ENCODE peak calls at places on chromosomes 13 and 19, in eight cellular contexts. G is choroid plexus epithelial cell, M is AG04450, W is AG10803, Q is epithelial cell of esophagus, C is lower leg skin, X is GM23338, E is lower lobe of right lung. Y is an unnamed sample.

GRCh38 chr13:24087611-24088235 is 72.8 kb upstream of the SPATA13 start:
- DNase-seq in C (no peak), X (no peak), E (no peak), G (peak; percentile 42), W (no peak), Q (no peak), M (no peak), Y (no peak)

GRCh38 chr19:38228491-38229439 is 4.7 kb upstream of the DPF1 start:
- DNase-seq in X (peak; percentile 87), C (no peak), Q (no peak), M (no peak), W (no peak), G (no peak), E (no peak), Y (no peak)

GRCh38 chr19:55152017-55152416 is 3.0 kb upstream of the TNNT1 start:
- DNase-seq in C (no peak), Q (no peak), W (no peak), G (no peak), X (no peak), M (no peak), E (no peak), Y (no peak)

GRCh38 chr13:20197361-20197834 is 4.7 kb upstream of the GJB2 start:
- DNase-seq in Q (peak; percentile 63), G (peak; percentile 74), C (no peak), E (no peak), W (peak; percentile 42), M (no peak), X (peak; percentile 53), Y (peak; percentile 63)

GRCh38 chr13:26529441-26529840 is 28.0 kb upstream of the WASF3 start:
- DNase-seq in M (peak; percentile 26), Q (peak; percentile 77), W (peak; percentile 57), X (peak; percentile 78), G (peak; percentile 83), C (no peak), E (no peak), Y (peak; percentile 72)

GRCh38 chr19:293436-294110 is 2.4 kb upstream of the PLPP2 start:
- DNase-seq in Q (no peak), W (no peak), X (no peak), G (no peak), C (no peak), M (no peak), E (no peak), Y (no peak)

GRCh38 chr19:39997595-39998216 is 846 bp downstream of the ZNF546 start:
- DNase-seq in Q (peak; percentile 5), M (no peak), X (no peak), C (no peak), E (no peak), W (peak; percentile 28), G (peak; percentile 60), Y (peak; percentile 12)

GRCh38 chr19:58088521-58089052 is 9.4 kb downstream of the ZSCAN18 start:
- DNase-seq in X (no peak), M (no peak), Q (no peak), W (no peak), G (no peak), C (no peak), E (no peak), Y (no peak)

GRCh38 chr19:18995804-18996241 is 37.5 kb downstream of the SUGP2 start:
- DNase-seq in X (peak; percentile 93), G (peak; percentile 94), Q (peak; percentile 66), E (peak; percentile 60), M (peak; percentile 91), W (peak; percentile 86), C (no peak), Y (peak; percentile 91)

GRCh38 chr13:94305934-94306333 is 173.5 kb downstream of the DCT start:
- DNase-seq in X (no peak), M (no peak), Q (no peak), E (no peak), C (no peak), W (peak; percentile 43), G (no peak), Y (no peak)

GRCh38 chr13:113647351-113648217 is 10.4 kb downstream of the ATP4B start:
- DNase-seq in C (peak; percentile 79), E (peak; percentile 95), M (no peak), Q (peak; percentile 82), W (peak; percentile 48), G (peak; percentile 9), X (no peak), Y (peak; percentile 64)

GRCh38 chr13:20495087-20496023 is 30.3 kb downstream of the CRYL1 start:
- DNase-seq in E (no peak), Q (peak; percentile 81), M (peak; percentile 39), W (peak; percentile 69), C (peak; percentile 73), G (peak; percentile 79), X (peak; percentile 75), Y (peak; percentile 84)

GRCh38 chr19:756232-756631 is 5.3 kb downstream of the MISP start:
- DNase-seq in W (peak; percentile 26), G (peak; percentile 52), E (no peak), Q (peak; percentile 68), M (no peak), C (no peak), X (peak; percentile 54), Y (peak; percentile 35)

GRCh38 chr19:15191982-15192381 is 8.8 kb downstream of the NOTCH3 start:
- DNase-seq in C (no peak), Q (no peak), M (no peak), E (no peak), G (no peak), X (no peak), W (no peak), Y (no peak)

GRCh38 chr13:46797468-46798237 is 692 bp upstream of the ESD start:
- DNase-seq in X (no peak), E (no peak), M (no peak), C (no peak), Q (no peak), G (no peak), W (no peak), Y (no peak)

GRCh38 chr19:14769201-14769600 is 9.2 kb downstream of the ADGRE2 start:
- DNase-seq in Q (no peak), M (no peak), C (no peak), W (no peak), E (no peak), X (no peak), G (no peak), Y (no peak)

GRCh38 chr19:39557791-39558622 is 18.0 kb upstream of the EID2 start:
- DNase-seq in E (no peak), Q (no peak), C (no peak), W (no peak), M (no peak), X (no peak), G (peak; percentile 52), Y (no peak)

DNA sequence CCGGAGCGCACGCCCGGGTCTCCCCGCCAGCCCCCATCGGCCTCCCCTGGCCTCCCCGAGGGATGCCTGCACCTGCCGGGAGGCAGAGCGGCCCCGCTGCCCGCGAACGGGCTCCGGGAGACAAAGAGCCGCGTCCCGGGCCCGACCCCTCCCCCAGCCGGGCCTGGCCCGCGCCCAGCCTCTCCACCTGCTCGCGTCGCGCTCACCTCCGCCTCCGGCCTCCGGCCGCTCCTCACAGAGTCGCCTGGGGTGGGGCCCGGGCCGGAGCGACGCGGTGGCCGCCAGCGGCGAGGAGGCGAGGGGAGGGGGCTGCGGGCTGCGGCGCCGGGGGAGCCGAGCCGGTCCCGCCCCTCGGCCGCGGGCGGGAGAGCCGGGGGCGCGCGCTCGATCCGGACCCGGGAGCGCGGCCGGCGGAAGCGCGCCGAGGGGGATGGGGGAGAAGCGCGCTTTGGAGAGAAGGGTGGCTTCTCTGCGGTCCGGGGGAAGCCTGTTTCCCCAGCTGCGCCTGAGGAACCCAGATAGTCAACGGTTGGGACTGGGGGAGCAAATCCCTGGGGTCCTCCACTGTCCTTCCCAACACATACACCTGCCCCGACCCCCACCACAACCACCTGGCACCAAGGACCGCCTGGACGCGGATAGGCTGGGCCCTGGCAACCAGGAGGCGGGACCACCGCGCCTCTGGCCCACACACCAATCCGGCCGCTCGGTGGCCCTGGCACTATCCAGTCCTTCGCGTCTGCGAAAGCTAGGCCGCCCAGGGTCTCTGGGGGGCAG is at the start of gene PRR36:
- DNase-seq in Q (peak; percentile 24), E (peak; percentile 79), X (peak; percentile 91), C (no peak), G (peak; percentile 29), M (no peak), W (no peak), Y (no peak)
- H3K4me3 ChIP-seq in Q (no peak within 1 kb of the TSS), E (peak within 1 kb of the TSS; percentile 48), X (peak within 1 kb of the TSS; percentile 81), C (no peak within 1 kb of the TSS), G (peak within 1 kb of the TSS; percentile 31), M (peak within 1 kb of the TSS; percentile 44), W (peak within 1 kb of the TSS; percentile 22), Y (no peak within 1 kb of the TSS)

DNA sequence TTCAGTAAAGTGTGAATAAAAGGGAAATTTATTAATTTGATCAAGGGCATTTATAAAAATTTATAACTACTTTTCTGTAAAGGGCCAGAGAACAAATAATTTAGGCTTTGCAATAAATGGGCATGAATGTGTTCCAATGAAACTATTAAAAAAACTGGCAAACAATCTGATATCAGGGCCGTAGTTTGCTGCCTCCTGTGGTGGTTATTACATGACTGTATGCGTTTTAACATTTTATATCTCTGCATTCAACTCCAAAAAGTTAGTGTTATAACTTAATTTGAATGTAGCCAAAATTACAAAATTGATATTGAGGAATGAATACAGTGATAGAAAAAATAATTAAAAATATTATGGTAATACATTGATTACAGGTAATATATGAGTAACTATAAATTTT is 80.5 kb upstream of the POSTN start:
- DNase-seq in M (no peak), Q (no peak), G (peak; percentile 26), E (no peak), X (no peak), C (no peak), W (no peak), Y (no peak)
- TF ChIP-seq CTCF in M (peak; percentile 27), Q (no peak), G (peak; percentile 53), E (no peak), X (peak; percentile 17), C (no peak), W (peak; percentile 23), Y (peak; percentile 34)

GRCh38 chr19:49518033-49518432 is 5.6 kb downstream of the FCGRT start:
- DNase-seq in W (no peak), M (no peak), Q (no peak), G (no peak), C (no peak), E (no peak), X (no peak), Y (no peak)

GRCh38 chr19:49515767-49516166 is 3.3 kb downstream of the FCGRT start:
- DNase-seq in M (no peak), E (peak; percentile 82), Q (no peak), X (no peak), G (no peak), W (no peak), C (peak; percentile 54), Y (peak; percentile 72)

GRCh38 chr19:49512970-49513745 is 697 bp downstream of the FCGRT start:
- DNase-seq in W (no peak), X (peak; percentile 88), E (peak; percentile 77), G (peak; percentile 39), M (no peak), C (peak; percentile 46), Q (no peak), Y (peak; percentile 34)

GRCh38 chr19:49513746-49514118 is 1.3 kb downstream of the FCGRT start:
- DNase-seq in E (no peak), M (no peak), W (no peak), G (no peak), X (no peak), C (no peak), Q (no peak), Y (no peak)

GRCh38 chr19:49514151-49514550 is 1.7 kb downstream of the FCGRT start:
- DNase-seq in X (no peak), C (no peak), M (no peak), G (no peak), Q (no peak), E (no peak), W (no peak), Y (no peak)
- H3K4me3 ChIP-seq in X (peak overlapping the region; percentile 79), C (no peak overlapping the region), M (no peak overlapping the region), G (no peak overlapping the region), Q (no peak overlapping the region), E (peak overlapping the region; percentile 85), W (no peak overlapping the region), Y (peak overlapping the region; percentile 66)

GRCh38 chr13:58955546-58956385 is 1208.0 kb downstream of the DIAPH3 start:
- DNase-seq in E (no peak), C (no peak), Q (no peak), G (no peak), X (no peak), M (no peak), W (no peak), Y (no peak)
- TF ChIP-seq CTCF in E (no peak), C (no peak), Q (no peak), G (no peak), X (no peak), M (no peak), W (no peak), Y (no peak)